ENCODE peak calls at places on chromosomes 16 and 17, in five cellular contexts. N is HCT116, G is mucosa of descending colon, V is tibial artery, T is left lung. D is an unnamed sample. For H3K9me3 and H3K4me1, the result is how much of the 10 kb centered on the place peaks cover.

GRCh38 chr17:76753061-76753961 is 15.4 kb downstream of the MFSD11 start:
- DNase-seq in N (no peak), G (no peak), V (no peak), T (no peak), D (no peak)

GRCh38 chr17:66885417-66885816 is 50.5 kb downstream of the CACNG5 start:
- DNase-seq in N (no peak), G (no peak), V (no peak), T (no peak), D (no peak)

GRCh38 chr17:8844229-8845218 is 22.9 kb downstream of the PIK3R6 start:
- DNase-seq in N (no peak), G (no peak), V (no peak), T (no peak), D (no peak)

GRCh38 chr16:67901734-67902133 is 8.7 kb downstream of the PSKH1 start:
- DNase-seq in N (no peak), G (no peak), V (no peak), T (no peak), D (peak)

GRCh38 chr17:29585080-29585751 is 4.2 kb downstream of the GIT1 start:
- DNase-seq in N (no peak), G (no peak), V (no peak), T (peak), D (no peak)

GRCh38 chr17:81909966-81910839 is 996 bp downstream of the PCYT2 start:
- DNase-seq in N (no peak), G (peak), V (no peak), T (no peak), D (peak)

GRCh38 chr17:20935740-20936139 is 107.1 kb downstream of the USP22 start:
- DNase-seq in N (no peak), G (no peak), V (no peak), T (no peak), D (no peak)

GRCh38 chr17:47837401-47838039 is 3.6 kb downstream of the SCRN2 start:
- DNase-seq in N (no peak), G (no peak), V (no peak), T (no peak), D (no peak)

GRCh38 chr17:1709971-1710806 is at the start of gene TLCD2:
- DNase-seq in N (peak), G (peak), V (peak), T (peak), D (peak)

GRCh38 chr17:2691965-2692780 is 19.4 kb downstream of the CLUH start:
- DNase-seq in N (no peak), G (peak), V (no peak), T (peak), D (no peak)

GRCh38 chr16:24983521-24983920 is 31.6 kb downstream of the ARHGAP17 start:
- DNase-seq in N (no peak), G (no peak), V (no peak), T (no peak), D (no peak)

GRCh38 chr16:14302031-14302398 is 230.9 kb downstream of the MRTFB start:
- DNase-seq in N (no peak), G (peak), V (peak), T (peak), D (peak)

GRCh38 chr17:83185023-83186002 is 105.9 kb downstream of the METRNL start:
- DNase-seq in N (no peak), G (peak), V (peak), T (peak), D (no peak)

GRCh38 chr17:67520916-67521772 is 144.1 kb downstream of the PITPNC1 start:
- DNase-seq in N (no peak), G (no peak), V (no peak), T (no peak), D (no peak)

GRCh38 chr17:80671039-80671822 is 126.6 kb downstream of the RPTOR start:
- DNase-seq in N (no peak), G (no peak), V (no peak), T (no peak), D (no peak)

GRCh38 chr16:17001471-17001870 is 469.3 kb downstream of the XYLT1 start:
- DNase-seq in N (no peak), G (no peak), V (no peak), T (no peak), D (no peak)

GRCh38 chr17:14471052-14471451 is 170.2 kb downstream of the HS3ST3B1 start:
- DNase-seq in N (no peak), G (no peak), V (no peak), T (no peak), D (peak)

GRCh38 chr17:19538095-19539039 is 4.7 kb downstream of the SLC47A1 start:
- DNase-seq in N (no peak), G (no peak), V (peak), T (no peak), D (peak)

GRCh38 chr17:82718986-82719685 is 2.6 kb downstream of the FN3KRP start:
- DNase-seq in N (no peak), G (no peak), V (no peak), T (no peak), D (no peak)

GRCh38 chr17:80175411-80175810 is 5.6 kb downstream of the CARD14 start:
- DNase-seq in N (no peak), G (no peak), V (no peak), T (no peak), D (peak)

GRCh38 chr17:51647873-51648272 is 387.5 kb downstream of the UTP18 start:
- DNase-seq in N (no peak), G (no peak), V (no peak), T (no peak), D (no peak)

GRCh38 chr17:50211249-50212120 is 10.1 kb upstream of the COL1A1 start:
- DNase-seq in N (no peak), G (no peak), V (peak), T (no peak), D (no peak)
- H3K4me3 ChIP-seq in N (no peak), G (no peak), V (no peak), T (no peak), D (no peak)

DNA sequence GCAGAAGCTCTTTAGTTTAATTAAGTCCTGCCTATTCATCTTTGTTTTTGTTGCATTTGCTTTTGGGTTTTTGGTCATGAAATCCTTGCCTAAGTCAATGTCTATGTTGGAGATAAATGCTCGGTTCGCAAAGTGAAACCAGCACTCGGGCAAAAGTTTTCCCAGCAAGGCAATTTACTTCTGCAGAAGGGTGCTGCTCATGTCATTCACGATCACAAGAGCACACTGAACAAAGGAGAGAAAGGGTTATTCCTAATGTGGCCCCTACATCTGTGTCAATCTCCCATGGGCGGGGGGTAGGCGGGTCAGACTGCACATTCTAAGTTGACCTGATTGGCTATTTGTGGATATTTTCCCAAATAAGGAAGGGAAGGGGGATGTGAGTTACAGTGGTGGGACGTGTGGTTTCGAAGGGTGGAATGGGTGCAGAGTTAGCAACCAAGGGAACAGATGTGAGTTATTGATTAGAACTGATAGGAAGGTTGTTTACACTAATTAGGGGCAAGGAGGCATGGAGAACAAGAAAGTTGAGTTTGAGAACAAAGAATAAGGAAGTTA is 23.0 kb downstream of the ATF7IP2 start:
- DNase-seq in N (no peak), G (no peak), V (no peak), T (no peak), D (no peak)
- H3K9me3 ChIP-seq in N (under half), G (half or more), V (under half), T (half or more), D (under half)

GRCh38 chr16:19105891-19106624 is 7.7 kb upstream of the ITPRIPL2 start:
- DNase-seq in N (no peak), G (no peak), V (no peak), T (no peak), D (no peak)
- H3K4me1 ChIP-seq in N (half or more), G (under half), V (under half), T (under half), D (under half)

GRCh38 chr16:87671715-87672270 is 69.5 kb downstream of the JPH3 start:
- DNase-seq in N (no peak), G (no peak), V (no peak), T (peak), D (no peak)

GRCh38 chr16:87674405-87674804 is 72.1 kb downstream of the JPH3 start:
- DNase-seq in N (no peak), G (no peak), V (no peak), T (no peak), D (no peak)

GRCh38 chr16:87677830-87678229 is 75.5 kb downstream of the JPH3 start:
- DNase-seq in N (no peak), G (no peak), V (no peak), T (no peak), D (no peak)

GRCh38 chr16:87678618-87679017 is 76.3 kb downstream of the JPH3 start:
- DNase-seq in N (no peak), G (no peak), V (no peak), T (peak), D (no peak)

DNA sequence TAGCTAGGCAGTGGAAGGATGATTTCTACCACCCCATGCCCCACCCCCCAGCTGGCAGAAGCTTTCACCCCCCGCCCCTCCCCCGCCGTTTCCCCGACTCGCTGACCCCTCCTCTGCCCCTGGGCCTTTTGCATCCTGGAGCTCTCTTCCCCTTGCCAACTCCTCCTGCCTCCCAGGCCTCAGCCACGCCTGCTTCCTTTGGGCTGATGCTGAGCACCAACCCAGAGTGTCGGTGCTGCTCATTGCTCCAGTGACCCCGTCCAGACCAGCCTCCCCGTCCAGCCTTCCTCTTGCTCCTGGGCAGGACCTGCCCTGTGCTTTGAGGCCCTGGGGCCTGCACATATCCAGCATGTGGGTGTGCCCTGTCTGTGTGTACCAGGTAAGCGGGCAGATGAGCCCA is 72.8 kb downstream of the JPH3 start:
- DNase-seq in N (no peak), G (no peak), V (no peak), T (peak), D (no peak)
- H3K4me3 ChIP-seq in N (no peak), G (no peak), V (no peak), T (no peak), D (no peak)

GRCh38 chr17:15501282-15501681 is 33.9 kb upstream of the CDRT4 start:
- DNase-seq in N (no peak), G (no peak), V (no peak), T (no peak), D (no peak)

GRCh38 chr17:15501788-15502187 is 34.4 kb upstream of the CDRT4 start:
- DNase-seq in N (no peak), G (no peak), V (no peak), T (no peak), D (no peak)

GRCh38 chr17:15503731-15504130 is 36.3 kb upstream of the CDRT4 start:
- DNase-seq in N (no peak), G (no peak), V (no peak), T (no peak), D (no peak)

GRCh38 chr17:15498107-15498506 is 30.7 kb upstream of the CDRT4 start:
- DNase-seq in N (no peak), G (no peak), V (no peak), T (no peak), D (peak)

DNA sequence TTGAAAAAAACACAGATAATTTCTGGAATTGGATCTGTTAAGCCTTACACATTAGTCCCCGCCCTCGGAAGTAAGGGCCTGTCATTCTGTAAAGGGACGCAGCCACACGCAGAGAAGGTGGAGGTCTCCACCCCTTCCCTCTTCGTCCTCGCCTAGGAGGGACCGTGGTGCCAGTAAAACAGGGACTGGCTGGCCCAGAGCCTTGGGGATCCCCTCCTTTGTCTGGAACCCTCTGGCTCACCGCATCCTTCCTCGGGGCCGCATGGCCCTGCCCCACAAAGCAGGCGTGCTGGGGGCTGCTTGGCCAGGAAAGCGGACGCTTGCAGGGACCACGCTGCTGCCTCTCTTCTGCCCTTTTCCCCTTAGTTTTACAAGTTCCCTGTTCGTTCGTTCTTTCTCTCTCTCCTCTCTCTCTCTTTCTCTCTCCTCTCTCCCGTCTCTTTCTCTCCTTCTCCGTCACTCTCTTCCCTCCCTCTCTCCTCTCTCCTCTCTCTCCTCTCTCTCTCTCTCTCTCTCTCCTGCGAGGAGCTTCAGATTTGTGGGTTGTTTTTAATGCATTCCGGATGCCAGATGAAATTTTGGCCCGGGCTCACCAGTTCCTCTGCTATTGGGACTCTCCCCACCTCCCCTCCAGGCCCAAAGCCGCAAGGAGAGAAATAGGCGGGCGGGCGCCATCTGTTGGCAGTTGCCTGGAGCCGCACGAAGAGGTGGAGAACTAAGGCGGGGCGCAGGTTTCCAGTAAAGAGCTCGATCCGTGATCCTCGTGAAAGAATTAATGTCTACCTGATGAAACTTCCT is 35.1 kb upstream of the CDRT4 start:
- DNase-seq in N (peak), G (peak), V (peak), T (peak), D (peak)
- H3K9me3 ChIP-seq in N (under half), G (under half), V (under half), T (under half), D (under half)